ENCODE peak calls at places on chromosomes 5 and 9, in ten cellular contexts. One of them, this sample, is unnamed.
A peak's percentile ranks its signal among the peaks of the same experiment; 100 is the strongest.

GRCh38 chr9:131670247-131670681 is 69.6 kb downstream of the RAPGEF1 start:
- DNase-seq in cardiac muscle cell: no peak
- DNase-seq in PC-3: no peak
- DNase-seq in transverse colon: peak; percentile 67
- DNase-seq in foreskin keratinocyte: no peak
- DNase-seq in colonic mucosa: no peak
- DNase-seq in GM23248: no peak
- DNase-seq in suprapubic skin: peak; percentile 73
- DNase-seq in thoracic aorta: peak; percentile 18
- DNase-seq in SJSA1: no peak
- DNase-seq in this sample: no peak

GRCh38 chr9:68683433-68683832 is 21.6 kb upstream of the PIP5K1B start:
- DNase-seq in cardiac muscle cell: no peak
- DNase-seq in PC-3: no peak
- DNase-seq in transverse colon: no peak
- DNase-seq in foreskin keratinocyte: no peak
- DNase-seq in colonic mucosa: no peak
- DNase-seq in GM23248: no peak
- DNase-seq in suprapubic skin: no peak
- DNase-seq in thoracic aorta: no peak
- DNase-seq in SJSA1: no peak
- DNase-seq in this sample: no peak

GRCh38 chr9:16248816-16249215 is 621.7 kb downstream of the BNC2 start:
- DNase-seq in cardiac muscle cell: no peak
- DNase-seq in PC-3: no peak
- DNase-seq in transverse colon: no peak
- DNase-seq in foreskin keratinocyte: no peak
- DNase-seq in colonic mucosa: no peak
- DNase-seq in GM23248: no peak
- DNase-seq in suprapubic skin: no peak
- DNase-seq in thoracic aorta: no peak
- DNase-seq in SJSA1: no peak
- DNase-seq in this sample: no peak

GRCh38 chr9:16058131-16058549 is 505.3 kb downstream of the CCDC171 start:
- DNase-seq in cardiac muscle cell: no peak
- DNase-seq in PC-3: peak; percentile 93
- DNase-seq in transverse colon: no peak
- DNase-seq in foreskin keratinocyte: peak; percentile 86
- DNase-seq in colonic mucosa: no peak
- DNase-seq in GM23248: peak; percentile 76
- DNase-seq in suprapubic skin: no peak
- DNase-seq in thoracic aorta: no peak
- DNase-seq in SJSA1: no peak
- DNase-seq in this sample: no peak

GRCh38 chr9:70413427-70413797 is 1.0 kb downstream of the KLF9 start:
- DNase-seq in cardiac muscle cell: peak; percentile 46
- DNase-seq in PC-3: no peak
- DNase-seq in transverse colon: no peak
- DNase-seq in foreskin keratinocyte: no peak
- DNase-seq in colonic mucosa: no peak
- DNase-seq in GM23248: peak; percentile 88
- DNase-seq in suprapubic skin: no peak
- DNase-seq in thoracic aorta: peak; percentile 19
- DNase-seq in SJSA1: peak; percentile 74
- DNase-seq in this sample: no peak

GRCh38 chr5:55634204-55634785 is 77.8 kb downstream of the SLC38A9 start:
- DNase-seq in cardiac muscle cell: no peak
- DNase-seq in PC-3: no peak
- DNase-seq in transverse colon: no peak
- DNase-seq in foreskin keratinocyte: no peak
- DNase-seq in colonic mucosa: no peak
- DNase-seq in GM23248: peak; percentile 74
- DNase-seq in suprapubic skin: no peak
- DNase-seq in thoracic aorta: no peak
- DNase-seq in SJSA1: no peak
- DNase-seq in this sample: no peak

GRCh38 chr5:172373680-172374079 is 80.6 kb downstream of the SH3PXD2B start:
- DNase-seq in cardiac muscle cell: no peak
- DNase-seq in PC-3: no peak
- DNase-seq in transverse colon: no peak
- DNase-seq in foreskin keratinocyte: peak; percentile 46
- DNase-seq in colonic mucosa: no peak
- DNase-seq in GM23248: no peak
- DNase-seq in suprapubic skin: no peak
- DNase-seq in thoracic aorta: no peak
- DNase-seq in SJSA1: no peak
- DNase-seq in this sample: no peak

GRCh38 chr5:171420429-171421231 is 1.2 kb downstream of the FGF18 start:
- DNase-seq in cardiac muscle cell: peak; percentile 81
- DNase-seq in PC-3: peak; percentile 56
- DNase-seq in transverse colon: peak; percentile 64
- DNase-seq in foreskin keratinocyte: peak; percentile 52
- DNase-seq in colonic mucosa: peak; percentile 69
- DNase-seq in GM23248: peak; percentile 91
- DNase-seq in suprapubic skin: peak; percentile 71
- DNase-seq in thoracic aorta: peak; percentile 69
- DNase-seq in SJSA1: peak; percentile 46
- DNase-seq in this sample: peak; percentile 33

GRCh38 chr5:139654464-139654863 is 6.3 kb downstream of the CXXC5 start:
- DNase-seq in cardiac muscle cell: no peak
- DNase-seq in PC-3: no peak
- DNase-seq in transverse colon: no peak
- DNase-seq in foreskin keratinocyte: no peak
- DNase-seq in colonic mucosa: no peak
- DNase-seq in GM23248: no peak
- DNase-seq in suprapubic skin: no peak
- DNase-seq in thoracic aorta: no peak
- DNase-seq in SJSA1: no peak
- DNase-seq in this sample: no peak

GRCh38 chr5:139651863-139652787 is 4.0 kb downstream of the CXXC5 start:
- DNase-seq in cardiac muscle cell: peak; percentile 67
- DNase-seq in PC-3: peak; percentile 73
- DNase-seq in transverse colon: peak; percentile 87
- DNase-seq in foreskin keratinocyte: peak; percentile 84
- DNase-seq in colonic mucosa: peak; percentile 88
- DNase-seq in GM23248: peak; percentile 95
- DNase-seq in suprapubic skin: no peak
- DNase-seq in thoracic aorta: no peak
- DNase-seq in SJSA1: peak; percentile 87
- DNase-seq in this sample: peak; percentile 52

GRCh38 chr5:139654875-139655491 is 6.8 kb downstream of the CXXC5 start:
- DNase-seq in cardiac muscle cell: peak; percentile 69
- DNase-seq in PC-3: no peak
- DNase-seq in transverse colon: no peak
- DNase-seq in foreskin keratinocyte: no peak
- DNase-seq in colonic mucosa: no peak
- DNase-seq in GM23248: no peak
- DNase-seq in suprapubic skin: no peak
- DNase-seq in thoracic aorta: no peak
- DNase-seq in SJSA1: no peak
- DNase-seq in this sample: no peak

GRCh38 chr5:139652788-139653241 is 4.7 kb downstream of the CXXC5 start:
- DNase-seq in cardiac muscle cell: no peak
- DNase-seq in PC-3: no peak
- DNase-seq in transverse colon: no peak
- DNase-seq in foreskin keratinocyte: no peak
- DNase-seq in colonic mucosa: no peak
- DNase-seq in GM23248: peak; percentile 60
- DNase-seq in suprapubic skin: no peak
- DNase-seq in thoracic aorta: no peak
- DNase-seq in SJSA1: no peak
- DNase-seq in this sample: no peak

DNA sequence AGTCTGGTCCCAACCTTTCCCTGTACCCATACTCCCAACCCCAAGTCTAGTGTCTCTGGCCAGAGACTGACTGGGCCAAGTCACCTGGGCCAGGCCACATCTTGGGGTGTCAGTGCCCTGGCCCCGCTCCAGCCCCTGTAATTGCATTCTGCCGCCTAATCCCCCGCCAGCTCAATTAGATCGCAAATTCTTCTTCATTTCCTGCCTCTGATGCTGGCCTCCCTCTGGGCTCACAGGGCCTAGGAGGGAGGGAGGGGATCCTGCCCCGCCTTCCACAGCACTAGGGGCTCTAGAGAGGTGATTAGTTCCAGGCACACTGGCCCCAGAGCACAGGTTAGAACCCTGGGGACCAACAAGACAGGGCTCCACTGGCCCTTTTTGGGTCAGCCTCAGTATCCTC is 5.5 kb downstream of the CXXC5 start:
- DNase-seq in cardiac muscle cell: no peak
- DNase-seq in PC-3: no peak
- DNase-seq in transverse colon: no peak
- DNase-seq in foreskin keratinocyte: no peak
- DNase-seq in colonic mucosa: no peak
- DNase-seq in GM23248: no peak
- DNase-seq in suprapubic skin: no peak
- DNase-seq in thoracic aorta: no peak
- DNase-seq in SJSA1: no peak
- DNase-seq in this sample: no peak
- H3K27me3 ChIP-seq in cardiac muscle cell: no peaks in the 10 kb centered on the region
- H3K27me3 ChIP-seq in PC-3: peaks cover 16% of the 10 kb centered on the region
- H3K27me3 ChIP-seq in transverse colon: no peaks in the 10 kb centered on the region
- H3K27me3 ChIP-seq in foreskin keratinocyte: peaks cover 25% of the 10 kb centered on the region
- H3K27me3 ChIP-seq in colonic mucosa: no peaks in the 10 kb centered on the region
- H3K27me3 ChIP-seq in GM23248: no peaks in the 10 kb centered on the region
- H3K27me3 ChIP-seq in suprapubic skin: peaks cover 4% of the 10 kb centered on the region
- H3K27me3 ChIP-seq in thoracic aorta: no peaks in the 10 kb centered on the region
- H3K27me3 ChIP-seq in SJSA1: no peaks in the 10 kb centered on the region
- H3K27me3 ChIP-seq in this sample: no peaks in the 10 kb centered on the region

DNA sequence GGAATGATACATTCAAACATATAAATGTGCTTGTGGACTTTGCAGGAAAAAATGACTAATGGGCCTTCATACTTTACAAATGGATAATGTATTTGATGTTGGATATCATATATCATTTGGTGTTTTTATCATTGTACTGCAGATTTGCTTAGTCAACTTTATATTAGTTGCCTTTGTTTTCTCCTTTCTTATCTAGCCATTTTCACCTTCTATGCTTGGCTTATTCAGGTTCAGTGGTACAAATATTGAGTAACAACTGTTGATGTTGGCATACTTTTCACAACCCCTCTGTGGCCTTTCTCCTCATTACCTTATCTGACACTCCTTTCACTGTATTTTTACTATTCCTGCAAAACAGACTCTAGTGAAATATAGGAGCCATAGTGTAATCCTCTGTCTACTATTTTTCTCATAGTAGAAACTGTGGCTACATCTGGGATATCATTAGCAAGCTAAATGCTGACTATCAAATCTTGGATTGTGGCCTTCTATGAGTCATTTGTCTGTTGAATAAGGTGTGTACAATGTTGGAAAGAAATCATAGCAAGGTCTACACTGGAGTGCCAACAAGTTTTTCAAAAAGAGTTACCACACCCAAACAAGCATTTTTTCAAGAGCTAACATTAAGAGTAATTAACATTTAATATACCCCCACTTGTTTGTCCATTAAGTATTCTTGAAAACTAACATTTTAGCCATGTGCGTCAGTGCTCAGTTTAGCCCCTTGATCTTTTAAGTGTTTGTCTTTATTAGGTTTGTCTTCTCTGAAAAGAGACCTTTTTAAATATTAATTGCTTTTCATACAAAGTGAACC is 330.1 kb downstream of the ADGRV1 start:
- DNase-seq in cardiac muscle cell: no peak
- DNase-seq in PC-3: peak; percentile 93
- DNase-seq in transverse colon: no peak
- DNase-seq in foreskin keratinocyte: peak; percentile 79
- DNase-seq in colonic mucosa: no peak
- DNase-seq in GM23248: peak; percentile 40
- DNase-seq in suprapubic skin: no peak
- DNase-seq in thoracic aorta: no peak
- DNase-seq in SJSA1: no peak
- DNase-seq in this sample: no peak
- H3K27me3 ChIP-seq in cardiac muscle cell: no peaks in the 10 kb centered on the region
- H3K27me3 ChIP-seq in PC-3: no peaks in the 10 kb centered on the region
- H3K27me3 ChIP-seq in transverse colon: no peaks in the 10 kb centered on the region
- H3K27me3 ChIP-seq in foreskin keratinocyte: no peaks in the 10 kb centered on the region
- H3K27me3 ChIP-seq in colonic mucosa: no peaks in the 10 kb centered on the region
- H3K27me3 ChIP-seq in GM23248: peaks cover 21% of the 10 kb centered on the region
- H3K27me3 ChIP-seq in suprapubic skin: no peaks in the 10 kb centered on the region
- H3K27me3 ChIP-seq in thoracic aorta: no peaks in the 10 kb centered on the region
- H3K27me3 ChIP-seq in SJSA1: no peaks in the 10 kb centered on the region
- H3K27me3 ChIP-seq in this sample: no peaks in the 10 kb centered on the region

GRCh38 chr9:4549751-4550295 is 59.6 kb downstream of the SLC1A1 start:
- DNase-seq in cardiac muscle cell: no peak
- DNase-seq in PC-3: peak; percentile 11
- DNase-seq in transverse colon: no peak
- DNase-seq in foreskin keratinocyte: no peak
- DNase-seq in colonic mucosa: no peak
- DNase-seq in GM23248: peak; percentile 53
- DNase-seq in suprapubic skin: no peak
- DNase-seq in thoracic aorta: no peak
- DNase-seq in SJSA1: no peak
- DNase-seq in this sample: no peak

GRCh38 chr9:4553951-4554381 is 63.7 kb downstream of the SLC1A1 start:
- DNase-seq in cardiac muscle cell: no peak
- DNase-seq in PC-3: peak; percentile 7
- DNase-seq in transverse colon: no peak
- DNase-seq in foreskin keratinocyte: no peak
- DNase-seq in colonic mucosa: no peak
- DNase-seq in GM23248: peak; percentile 49
- DNase-seq in suprapubic skin: no peak
- DNase-seq in thoracic aorta: no peak
- DNase-seq in SJSA1: peak; percentile 49
- DNase-seq in this sample: no peak

GRCh38 chr9:4548796-4549725 is 58.8 kb downstream of the SLC1A1 start:
- DNase-seq in cardiac muscle cell: peak; percentile 47
- DNase-seq in PC-3: peak; percentile 45
- DNase-seq in transverse colon: peak; percentile 23
- DNase-seq in foreskin keratinocyte: no peak
- DNase-seq in colonic mucosa: no peak
- DNase-seq in GM23248: peak; percentile 39
- DNase-seq in suprapubic skin: no peak
- DNase-seq in thoracic aorta: no peak
- DNase-seq in SJSA1: no peak
- DNase-seq in this sample: no peak

GRCh38 chr9:4547016-4547415 is 56.7 kb downstream of the SLC1A1 start:
- DNase-seq in cardiac muscle cell: no peak
- DNase-seq in PC-3: no peak
- DNase-seq in transverse colon: no peak
- DNase-seq in foreskin keratinocyte: no peak
- DNase-seq in colonic mucosa: no peak
- DNase-seq in GM23248: peak; percentile 60
- DNase-seq in suprapubic skin: no peak
- DNase-seq in thoracic aorta: no peak
- DNase-seq in SJSA1: no peak
- DNase-seq in this sample: no peak

DNA sequence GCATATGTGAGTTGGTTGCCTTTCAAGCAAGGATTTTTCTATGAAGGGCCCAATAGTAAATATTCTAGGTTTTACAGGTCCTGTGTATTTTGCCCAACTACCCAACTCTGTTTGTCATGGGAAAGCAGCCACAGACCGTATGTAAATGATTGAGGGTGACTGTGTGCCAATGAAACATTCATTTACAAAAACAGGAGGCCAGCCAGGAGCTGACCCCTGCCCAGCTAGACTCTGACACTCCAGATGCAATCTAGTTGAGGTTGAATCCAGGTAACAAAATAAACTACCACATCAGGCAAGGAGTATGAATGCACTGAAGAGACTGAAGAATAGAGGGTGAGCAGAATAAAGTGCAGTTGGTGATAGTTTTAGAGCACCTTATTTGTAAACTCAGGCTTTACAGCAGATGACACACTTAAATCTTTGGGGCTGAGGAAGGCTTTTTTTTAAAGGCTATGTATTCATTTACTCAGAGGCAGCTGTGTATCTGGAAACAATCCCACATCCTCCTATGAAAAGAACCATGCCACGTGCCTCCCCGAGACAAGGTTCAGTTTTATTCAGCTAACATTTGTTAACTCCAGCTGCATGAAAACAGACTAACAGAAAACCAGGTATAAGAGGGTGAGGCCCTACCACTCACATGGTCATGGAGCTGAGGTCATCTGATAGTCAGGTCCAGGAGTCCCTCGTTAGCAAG is 60.7 kb downstream of the SLC1A1 start:
- DNase-seq in cardiac muscle cell: no peak
- DNase-seq in PC-3: no peak
- DNase-seq in transverse colon: no peak
- DNase-seq in foreskin keratinocyte: no peak
- DNase-seq in colonic mucosa: no peak
- DNase-seq in GM23248: no peak
- DNase-seq in suprapubic skin: no peak
- DNase-seq in thoracic aorta: no peak
- DNase-seq in SJSA1: no peak
- DNase-seq in this sample: no peak
- H3K27me3 ChIP-seq in cardiac muscle cell: no peaks in the 10 kb centered on the region
- H3K27me3 ChIP-seq in PC-3: no peaks in the 10 kb centered on the region
- H3K27me3 ChIP-seq in transverse colon: no peaks in the 10 kb centered on the region
- H3K27me3 ChIP-seq in foreskin keratinocyte: peaks cover 7% of the 10 kb centered on the region
- H3K27me3 ChIP-seq in colonic mucosa: no peaks in the 10 kb centered on the region
- H3K27me3 ChIP-seq in GM23248: no peaks in the 10 kb centered on the region
- H3K27me3 ChIP-seq in suprapubic skin: no peaks in the 10 kb centered on the region
- H3K27me3 ChIP-seq in thoracic aorta: no peaks in the 10 kb centered on the region
- H3K27me3 ChIP-seq in SJSA1: no peaks in the 10 kb centered on the region
- H3K27me3 ChIP-seq in this sample: no peaks in the 10 kb centered on the region

GRCh38 chr9:592225-592624 is 249.3 kb upstream of the DMRT1 start:
- DNase-seq in cardiac muscle cell: no peak
- DNase-seq in PC-3: peak; percentile 83
- DNase-seq in transverse colon: peak; percentile 54
- DNase-seq in foreskin keratinocyte: no peak
- DNase-seq in colonic mucosa: peak; percentile 74
- DNase-seq in GM23248: no peak
- DNase-seq in suprapubic skin: no peak
- DNase-seq in thoracic aorta: no peak
- DNase-seq in SJSA1: no peak
- DNase-seq in this sample: no peak
- H3K27me3 ChIP-seq in cardiac muscle cell: no peaks in the 10 kb centered on the region
- H3K27me3 ChIP-seq in PC-3: no peaks in the 10 kb centered on the region
- H3K27me3 ChIP-seq in transverse colon: no peaks in the 10 kb centered on the region
- H3K27me3 ChIP-seq in foreskin keratinocyte: no peaks in the 10 kb centered on the region
- H3K27me3 ChIP-seq in colonic mucosa: no peaks in the 10 kb centered on the region
- H3K27me3 ChIP-seq in GM23248: peaks cover 1% of the 10 kb centered on the region
- H3K27me3 ChIP-seq in suprapubic skin: no peaks in the 10 kb centered on the region
- H3K27me3 ChIP-seq in thoracic aorta: no peaks in the 10 kb centered on the region
- H3K27me3 ChIP-seq in SJSA1: no peaks in the 10 kb centered on the region
- H3K27me3 ChIP-seq in this sample: no peaks in the 10 kb centered on the region

This sample was measured in BJ.